ENCODE peak calls at places on chromosome 1, in nine cellular contexts. I is pancreas, K is BJ, L is small intestine, E is fibroblast of lung, W is ovary, A is heart left ventricle, G is SJSA1, P is right atrium auricular region. O is an unnamed sample.

GRCh38 chr1:200668514-200669313 is 993 bp downstream of the DDX59 start:
- DNase-seq in L (peak; percentile 62), E (no peak), G (no peak), W (no peak), K (no peak), P (no peak), I (no peak), A (no peak), O (no peak)

GRCh38 chr1:245404527-245404926 is 249.7 kb downstream of the KIF26B start:
- DNase-seq in A (no peak), P (no peak), W (no peak), K (no peak), I (no peak), L (no peak), E (no peak), G (no peak), O (no peak)

GRCh38 chr1:25875154-25875855 is at the start of gene PAQR7:
- DNase-seq in G (peak; percentile 66), E (peak; percentile 85), K (no peak), A (peak; percentile 87), W (peak; percentile 81), I (peak; percentile 91), P (peak; percentile 77), L (peak; percentile 82), O (peak; percentile 96)

GRCh38 chr1:12480748-12481362 is 137.2 kb downstream of the DHRS3 start:
- DNase-seq in G (peak; percentile 72), E (peak; percentile 97), A (no peak), L (peak; percentile 98), I (no peak), W (no peak), P (no peak), K (peak; percentile 89), O (no peak)

GRCh38 chr1:180188103-180188506 is 33.4 kb downstream of the QSOX1 start:
- DNase-seq in K (no peak), I (peak; percentile 72), P (no peak), G (peak; percentile 79), W (no peak), E (peak; percentile 34), A (peak; percentile 41), L (peak; percentile 80), O (peak; percentile 93)

GRCh38 chr1:36432616-36433015 is 17.6 kb downstream of the OSCP1 start:
- DNase-seq in E (no peak), W (no peak), P (no peak), A (no peak), G (no peak), I (no peak), K (no peak), L (peak; percentile 8), O (no peak)

GRCh38 chr1:62800825-62801306 is 16.9 kb downstream of the ATG4C start:
- DNase-seq in L (no peak), G (no peak), P (no peak), K (no peak), I (no peak), W (no peak), E (peak; percentile 12), A (no peak), O (no peak)

GRCh38 chr1:71089536-71090270 is 8.9 kb upstream of the ZRANB2 start:
- DNase-seq in L (no peak), K (peak; percentile 34), W (no peak), P (no peak), E (peak; percentile 83), I (no peak), G (peak; percentile 55), A (no peak), O (no peak)

GRCh38 chr1:150282558-150282958 is 204 bp downstream of the CIART start:
- DNase-seq in E (no peak), A (no peak), P (no peak), I (no peak), L (no peak), W (no peak), K (no peak), G (no peak), O (no peak)

GRCh38 chr1:109815809-109816791 is 52.4 kb upstream of the EPS8L3 start:
- DNase-seq in G (peak; percentile 31), E (peak; percentile 41), P (no peak), A (no peak), W (no peak), I (no peak), K (no peak), L (no peak), O (no peak)

GRCh38 chr1:16905112-16905855 is 9.5 kb downstream of the RNU1-2 start:
- DNase-seq in A (no peak), L (no peak), K (peak; percentile 65), I (no peak), E (peak; percentile 87), G (no peak), P (no peak), W (peak; percentile 45), O (peak; percentile 67)

GRCh38 chr1:58781541-58782307 is 2.1 kb downstream of the JUN start:
- DNase-seq in L (peak; percentile 68), A (peak; percentile 84), P (peak; percentile 71), E (peak; percentile 66), K (no peak), I (peak; percentile 89), G (peak; percentile 68), W (peak; percentile 80), O (peak; percentile 57)

GRCh38 chr1:50279622-50280320 is 143.5 kb downstream of the DMRTA2 start:
- DNase-seq in A (no peak), E (peak; percentile 3), G (no peak), K (no peak), L (peak; percentile 4), W (no peak), I (no peak), P (no peak), O (peak; percentile 60)

GRCh38 chr1:115753830-115754229 is 14.7 kb downstream of the CASQ2 start:
- DNase-seq in P (peak; percentile 66), K (no peak), E (no peak), I (no peak), A (peak; percentile 78), G (no peak), W (no peak), L (no peak), O (no peak)

GRCh38 chr1:45685308-45686080 is 839 bp downstream of the GPBP1L1 start:
- DNase-seq in G (no peak), P (no peak), I (no peak), E (no peak), K (no peak), L (peak; percentile 66), A (no peak), W (no peak), O (no peak)

DNA sequence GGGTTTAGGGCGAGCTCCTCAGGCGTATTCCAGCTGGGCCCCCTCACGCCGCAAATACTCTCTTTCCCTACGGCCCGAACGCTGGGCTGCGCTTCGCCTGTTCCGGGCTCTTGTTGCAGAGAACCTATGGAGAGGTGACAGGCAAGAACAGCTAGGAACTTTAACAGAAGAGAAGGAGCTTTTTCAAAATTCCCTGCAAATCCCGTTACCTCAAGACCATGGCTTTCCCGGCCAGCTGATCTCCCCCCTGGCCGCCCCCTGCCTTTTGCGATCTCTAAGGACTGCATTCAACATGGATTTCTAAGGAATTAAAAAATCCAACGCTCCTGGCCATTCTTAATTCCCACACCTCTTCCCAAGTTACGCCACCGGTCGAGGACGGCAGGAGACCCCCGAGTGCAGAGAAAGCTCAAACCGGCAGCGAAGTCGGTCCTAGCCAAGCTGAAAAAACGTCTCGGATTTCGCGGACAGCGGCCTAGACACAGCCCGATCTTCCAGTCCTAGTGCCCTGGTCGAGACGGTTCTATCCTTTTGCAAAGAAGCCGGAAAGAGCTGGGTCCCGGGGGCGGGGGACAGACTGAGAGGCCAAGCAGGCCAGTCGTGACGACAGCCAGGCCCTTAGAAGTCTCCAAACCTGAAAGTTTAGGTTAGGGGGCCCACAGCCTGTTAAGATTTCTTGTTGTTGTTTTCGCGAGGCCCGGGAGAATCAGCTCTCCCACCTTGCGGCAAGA is 1.0 kb upstream of the TBX15 start:
- DNase-seq in L (no peak), K (no peak), I (no peak), A (no peak), E (no peak), W (no peak), P (no peak), G (peak; percentile 85), O (peak; percentile 73)
- H3K27me3 ChIP-seq in L (peaks cover 28% of the 10 kb centered on the region), K (peaks cover 1% of the 10 kb centered on the region), I (peaks cover 11% of the 10 kb centered on the region), A (peaks cover 96% of the 10 kb centered on the region), E (peaks cover 93% of the 10 kb centered on the region), W (peaks cover 3% of the 10 kb centered on the region), P (peaks cover 62% of the 10 kb centered on the region), G (no peaks in the 10 kb centered on the region), O (peaks cover 100% of the 10 kb centered on the region)

GRCh38 chr1:1418464-1419362 is 2.4 kb downstream of the ANKRD65 start:
- DNase-seq in E (no peak), P (no peak), I (no peak), A (no peak), L (no peak), G (no peak), W (no peak), K (no peak), O (peak; percentile 53)

GRCh38 chr1:1411626-1412025 is 4.5 kb upstream of the MRPL20 start:
- DNase-seq in W (no peak), L (no peak), E (no peak), A (no peak), I (no peak), P (no peak), G (no peak), K (no peak), O (peak; percentile 27)

GRCh38 chr1:1419363-1419811 is 1.7 kb downstream of the ANKRD65 start:
- DNase-seq in E (no peak), A (no peak), G (no peak), P (no peak), I (no peak), K (no peak), L (no peak), W (no peak), O (peak; percentile 53)

GRCh38 chr1:1419812-1420653 is 1.0 kb downstream of the ANKRD65 start:
- DNase-seq in A (peak; percentile 42), K (no peak), P (no peak), E (no peak), W (no peak), I (peak; percentile 81), L (no peak), G (no peak), O (peak; percentile 69)

DNA sequence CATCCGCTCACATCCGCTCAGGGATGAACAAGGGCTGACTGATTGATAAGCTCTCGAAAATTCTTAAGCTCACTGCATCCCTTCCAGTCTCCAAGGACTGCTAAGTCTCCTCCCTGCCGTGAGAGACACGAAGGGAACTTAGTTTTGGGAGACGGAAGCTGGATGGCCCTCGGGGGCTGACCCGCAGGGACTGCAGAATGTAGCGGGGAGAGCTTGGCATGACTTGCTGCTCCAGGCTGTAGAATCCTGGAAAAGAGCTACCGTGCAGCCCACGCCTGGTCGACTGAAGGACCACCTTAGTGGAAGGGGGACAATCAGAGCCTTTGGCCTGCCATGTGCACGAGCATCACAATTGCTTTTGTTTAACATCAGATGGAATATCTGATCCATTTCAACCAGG is 5.3 kb downstream of the ANKRD65 start:
- DNase-seq in L (no peak), P (no peak), A (peak; percentile 4), K (no peak), G (no peak), E (no peak), I (no peak), W (no peak), O (peak; percentile 28)
- H3K4me3 ChIP-seq in L (no peak overlapping the region), P (no peak overlapping the region), A (no peak overlapping the region), K (no peak overlapping the region), G (no peak overlapping the region), E (no peak overlapping the region), I (no peak overlapping the region), W (no peak overlapping the region), O (no peak overlapping the region)

GRCh38 chr1:37656881-37657280 is 22.2 kb upstream of the RSPO1 start:
- DNase-seq in K (no peak), I (peak; percentile 29), L (no peak), E (no peak), A (no peak), P (no peak), W (no peak), G (no peak), O (no peak)
- H3K27me3 ChIP-seq in K (peaks cover 11% of the 10 kb centered on the region), I (no peaks in the 10 kb centered on the region), L (no peaks in the 10 kb centered on the region), E (no peaks in the 10 kb centered on the region), A (peaks cover 7% of the 10 kb centered on the region), P (no peaks in the 10 kb centered on the region), W (no peaks in the 10 kb centered on the region), G (peaks cover 37% of the 10 kb centered on the region), O (peaks cover 11% of the 10 kb centered on the region)

GRCh38 chr1:20476260-20477038 is 9.6 kb downstream of the CAMK2N1 start:
- DNase-seq in L (peak; percentile 98), A (peak; percentile 71), I (peak; percentile 71), W (peak; percentile 80), E (peak; percentile 34), P (no peak), K (no peak), G (no peak), O (peak; percentile 88)
- H3K4me3 ChIP-seq in L (peak overlapping the region; percentile 45), A (no peak overlapping the region), I (no peak overlapping the region), W (no peak overlapping the region), E (no peak overlapping the region), P (no peak overlapping the region), K (no peak overlapping the region), G (no peak overlapping the region), O (peak overlapping the region; percentile 19)